ENCODE peak calls at places on chromosomes 12 and 14, in five cellular contexts. One of them, this sample, is unnamed.

GRCh38 chr14:76937181-76938091 is 91.1 kb downstream of the IRF2BPL start:
- DNase-seq in HTR-8/SVneo: peak; percentile 79
- DNase-seq in stimulated activated CD8-positive, alpha-beta memory T cell treated with anti-CD3 and anti-CD28 coated beads, Interleukin-4, amount 100 ng/mL, for 24 hours: no peak
- DNase-seq in lung: no peak
- DNase-seq in left cardiac atrium: peak; percentile 76
- DNase-seq in this sample: no peak

GRCh38 chr12:104334581-104334980 is 31.0 kb downstream of the EID3 start:
- DNase-seq in HTR-8/SVneo: no peak
- DNase-seq in stimulated activated CD8-positive, alpha-beta memory T cell treated with anti-CD3 and anti-CD28 coated beads, Interleukin-4, amount 100 ng/mL, for 24 hours: no peak
- DNase-seq in lung: no peak
- DNase-seq in left cardiac atrium: no peak
- DNase-seq in this sample: no peak

GRCh38 chr12:124567035-124567672 is at the start of gene NCOR2:
- DNase-seq in HTR-8/SVneo: no peak
- DNase-seq in stimulated activated CD8-positive, alpha-beta memory T cell treated with anti-CD3 and anti-CD28 coated beads, Interleukin-4, amount 100 ng/mL, for 24 hours: peak; percentile 44
- DNase-seq in lung: no peak
- DNase-seq in left cardiac atrium: no peak
- DNase-seq in this sample: peak; percentile 66

GRCh38 chr14:61034416-61035100 is 53.5 kb downstream of the SLC38A6 start:
- DNase-seq in HTR-8/SVneo: no peak
- DNase-seq in stimulated activated CD8-positive, alpha-beta memory T cell treated with anti-CD3 and anti-CD28 coated beads, Interleukin-4, amount 100 ng/mL, for 24 hours: no peak
- DNase-seq in lung: peak; percentile 41
- DNase-seq in left cardiac atrium: no peak
- DNase-seq in this sample: no peak

GRCh38 chr12:128205758-128206157 is 61.2 kb upstream of the TMEM132C start:
- DNase-seq in HTR-8/SVneo: no peak
- DNase-seq in stimulated activated CD8-positive, alpha-beta memory T cell treated with anti-CD3 and anti-CD28 coated beads, Interleukin-4, amount 100 ng/mL, for 24 hours: no peak
- DNase-seq in lung: no peak
- DNase-seq in left cardiac atrium: no peak
- DNase-seq in this sample: no peak

GRCh38 chr12:21294176-21294575 is 40.5 kb downstream of the SLCO1A2 start:
- DNase-seq in HTR-8/SVneo: no peak
- DNase-seq in stimulated activated CD8-positive, alpha-beta memory T cell treated with anti-CD3 and anti-CD28 coated beads, Interleukin-4, amount 100 ng/mL, for 24 hours: no peak
- DNase-seq in lung: no peak
- DNase-seq in left cardiac atrium: no peak
- DNase-seq in this sample: no peak

GRCh38 chr12:26124491-26125450 is at the start of gene BHLHE41:
- DNase-seq in HTR-8/SVneo: peak; percentile 34
- DNase-seq in stimulated activated CD8-positive, alpha-beta memory T cell treated with anti-CD3 and anti-CD28 coated beads, Interleukin-4, amount 100 ng/mL, for 24 hours: no peak
- DNase-seq in lung: peak; percentile 63
- DNase-seq in left cardiac atrium: peak; percentile 71
- DNase-seq in this sample: no peak

GRCh38 chr12:13127476-13127875 is 24.0 kb upstream of the GSG1 start:
- DNase-seq in HTR-8/SVneo: no peak
- DNase-seq in stimulated activated CD8-positive, alpha-beta memory T cell treated with anti-CD3 and anti-CD28 coated beads, Interleukin-4, amount 100 ng/mL, for 24 hours: no peak
- DNase-seq in lung: no peak
- DNase-seq in left cardiac atrium: no peak
- DNase-seq in this sample: no peak

GRCh38 chr14:100149789-100150611 is 9.4 kb downstream of the DEGS2 start:
- DNase-seq in HTR-8/SVneo: no peak
- DNase-seq in stimulated activated CD8-positive, alpha-beta memory T cell treated with anti-CD3 and anti-CD28 coated beads, Interleukin-4, amount 100 ng/mL, for 24 hours: no peak
- DNase-seq in lung: peak; percentile 65
- DNase-seq in left cardiac atrium: no peak
- DNase-seq in this sample: no peak

This sample was measured in naive thymus-derived CD4-positive, alpha-beta T cell.